ENCODE peak calls at places on chromosomes 6 and 20, in six cellular contexts. Z is cardiac muscle cell, B is heart left ventricle, X is foreskin keratinocyte, N is stomach, I is body of pancreas. L is an unnamed sample.

GRCh38 chr6:72552938-72553337 is 68.9 kb upstream of the KCNQ5 start:
- DNase-seq in Z (peak), B (no peak), X (peak), N (no peak), I (peak), L (peak)

GRCh38 chr20:22691369-22692118 is 107.2 kb upstream of the FOXA2 start:
- DNase-seq in Z (peak), B (peak), X (no peak), N (peak), I (peak), L (peak)

GRCh38 chr6:53263915-53264314 is 84.8 kb downstream of the ELOVL5 start:
- DNase-seq in Z (peak), B (no peak), X (no peak), N (no peak), I (no peak), L (no peak)

GRCh38 chr20:13336308-13337089 is 115.4 kb downstream of the ISM1 start:
- DNase-seq in Z (no peak), B (no peak), X (peak), N (no peak), I (no peak), L (peak)

GRCh38 chr6:136309729-136310311 is 20.2 kb upstream of the BCLAF1 start:
- DNase-seq in Z (no peak), B (no peak), X (no peak), N (no peak), I (no peak), L (no peak)

GRCh38 chr6:18513253-18513798 is 126.2 kb downstream of the RNF144B start:
- DNase-seq in Z (no peak), B (no peak), X (no peak), N (no peak), I (no peak), L (no peak)

GRCh38 chr6:169828176-169828575 is 76.8 kb downstream of the ERMARD start:
- DNase-seq in Z (no peak), B (no peak), X (no peak), N (no peak), I (no peak), L (no peak)

GRCh38 chr6:68689910-68690309 is 54.8 kb downstream of the ADGRB3 start:
- DNase-seq in Z (no peak), B (no peak), X (no peak), N (no peak), I (no peak), L (no peak)

GRCh38 chr6:43774776-43775583 is 5.0 kb downstream of the VEGFA start:
- DNase-seq in Z (peak), B (peak), X (no peak), N (peak), I (peak), L (peak)

GRCh38 chr6:80607814-80608391 is 501.4 kb downstream of the BCKDHB start:
- DNase-seq in Z (peak), B (no peak), X (peak), N (no peak), I (no peak), L (peak)

GRCh38 chr6:35824552-35825192 is 19.5 kb downstream of the LHFPL5 start:
- DNase-seq in Z (no peak), B (no peak), X (no peak), N (no peak), I (no peak), L (no peak)

GRCh38 chr6:53112871-53113270 is 35.8 kb downstream of the GCM1 start:
- DNase-seq in Z (no peak), B (no peak), X (peak), N (peak), I (no peak), L (peak)

GRCh38 chr20:63775096-63775978 is 35.8 kb downstream of the SLC2A4RG start:
- DNase-seq in Z (peak), B (no peak), X (no peak), N (no peak), I (peak), L (no peak)

GRCh38 chr6:3566812-3567211 is 110.0 kb upstream of the SLC22A23 start:
- DNase-seq in Z (peak), B (no peak), X (no peak), N (no peak), I (no peak), L (no peak)

GRCh38 chr6:127494240-127494767 is 24.8 kb downstream of the MTCL3 start:
- DNase-seq in Z (no peak), B (no peak), X (no peak), N (no peak), I (no peak), L (no peak)

GRCh38 chr6:9292975-9293374 is 857.6 kb upstream of the SLC35B3 start:
- DNase-seq in Z (no peak), B (no peak), X (no peak), N (no peak), I (no peak), L (no peak)

GRCh38 chr6:136031982-136032381 is 180.5 kb downstream of the PDE7B start:
- DNase-seq in Z (peak), B (no peak), X (no peak), N (no peak), I (no peak), L (peak)

GRCh38 chr20:621115-621756 is 11.1 kb upstream of the TCF15 start:
- DNase-seq in Z (no peak), B (no peak), X (no peak), N (no peak), I (no peak), L (peak)

GRCh38 chr6:33692760-33693158 is 18.7 kb downstream of the UQCC2 start:
- DNase-seq in Z (peak), B (no peak), X (no peak), N (peak), I (no peak), L (no peak)

GRCh38 chr6:135438907-135439535 is 58.5 kb downstream of the AHI1 start:
- DNase-seq in Z (peak), B (no peak), X (peak), N (no peak), I (no peak), L (peak)

GRCh38 chr20:13008761-13009681 is at the start of gene SPTLC3:
- DNase-seq in Z (peak), B (peak), X (peak), N (peak), I (peak), L (peak)

GRCh38 chr6:131924881-131925474 is 26.2 kb downstream of the CCN2 start:
- DNase-seq in Z (peak), B (no peak), X (no peak), N (no peak), I (no peak), L (peak)

GRCh38 chr6:158283304-158284005 is 28.8 kb upstream of the TULP4 start:
- DNase-seq in Z (peak), B (no peak), X (no peak), N (no peak), I (no peak), L (no peak)

GRCh38 chr6:71206086-71206485 is 82.5 kb upstream of the OGFRL1 start:
- DNase-seq in Z (no peak), B (no peak), X (no peak), N (no peak), I (no peak), L (no peak)

GRCh38 chr20:48319943-48320584 is 507.7 kb downstream of the PREX1 start:
- DNase-seq in Z (no peak), B (no peak), X (no peak), N (no peak), I (no peak), L (no peak)

GRCh38 chr6:143331362-143331761 is 119.1 kb downstream of the ADAT2 start:
- DNase-seq in Z (no peak), B (no peak), X (no peak), N (no peak), I (no peak), L (no peak)

GRCh38 chr6:29853245-29853644 is 25.6 kb downstream of the HLA-G start:
- DNase-seq in Z (no peak), B (no peak), X (no peak), N (no peak), I (no peak), L (no peak)

DNA sequence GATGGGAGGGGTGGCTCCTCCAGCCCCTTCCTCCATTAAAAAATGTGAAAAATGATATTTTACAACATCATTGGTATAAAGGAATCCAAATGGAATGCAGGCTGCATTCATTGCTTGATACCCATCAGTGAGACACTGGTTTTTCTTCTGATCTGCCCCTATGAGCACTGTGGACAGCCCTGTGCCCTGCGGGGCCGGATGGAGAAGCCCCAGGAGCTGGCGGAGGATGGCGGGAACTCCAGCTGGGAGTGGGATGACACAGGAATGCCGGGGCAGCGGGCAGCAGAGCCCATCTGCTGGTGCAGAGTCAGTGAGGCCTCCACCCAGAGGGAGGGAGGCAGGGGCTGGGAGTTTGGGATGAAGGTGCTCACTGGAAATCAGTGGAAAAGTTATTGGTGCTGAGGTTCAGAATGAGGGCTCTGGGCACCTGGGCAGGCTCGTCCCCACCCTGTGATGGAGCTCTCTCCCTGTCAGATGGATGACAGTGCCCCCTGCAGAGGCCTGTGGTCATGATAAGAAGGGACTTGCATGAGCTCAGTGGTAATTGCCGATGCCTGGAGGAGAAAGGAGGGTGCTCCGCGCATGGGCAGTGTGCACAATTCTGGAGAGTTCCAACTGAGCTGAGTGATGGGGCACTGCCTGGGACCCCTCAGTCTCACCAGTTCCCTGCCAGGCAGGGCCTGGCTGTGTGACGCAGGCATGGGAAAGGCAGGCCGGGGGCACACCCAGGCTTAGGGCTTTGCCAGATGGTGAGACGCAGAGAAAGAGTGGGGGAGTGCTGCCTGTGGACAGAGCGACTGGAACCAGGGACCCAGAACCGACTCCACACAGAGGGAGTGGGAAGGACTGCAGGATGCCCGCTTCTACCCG is 23.2 kb downstream of the CTCFL start:
- DNase-seq in Z (peak), B (no peak), X (no peak), N (no peak), I (no peak), L (no peak)
- TF ChIP-seq CTCF in Z (no peak), B (no peak), X (no peak), N (no peak), I (no peak), L (no peak)

DNA sequence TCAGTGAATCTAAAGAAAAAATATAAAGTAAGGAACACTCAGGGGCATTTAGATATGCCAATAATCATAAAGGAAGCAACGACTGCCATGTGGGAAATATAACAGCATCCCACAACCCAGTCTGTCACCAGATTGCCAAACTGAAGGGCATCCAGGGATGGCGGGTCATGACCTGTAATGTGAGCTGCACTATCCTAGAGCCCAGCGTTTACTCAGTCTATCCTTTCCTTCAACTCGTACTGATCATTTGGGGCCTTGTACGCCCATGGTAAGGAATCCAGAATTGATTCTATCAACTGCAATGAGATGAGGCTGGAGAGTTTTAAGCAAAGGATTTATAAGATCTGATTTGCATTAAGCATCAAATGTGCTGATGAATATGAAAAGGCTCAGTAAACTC is 5.3 kb downstream of the TRPC4AP start:
- DNase-seq in Z (no peak), B (no peak), X (no peak), N (no peak), I (no peak), L (no peak)
- H3K27ac ChIP-seq in Z (peak), B (no peak), X (no peak), N (no peak), I (no peak), L (no peak)

GRCh38 chr6:145271601-145272000 is 463.7 kb downstream of the EPM2A start:
- DNase-seq in Z (no peak), B (no peak), X (no peak), N (no peak), I (no peak), L (no peak)

GRCh38 chr6:145271086-145271485 is 464.2 kb downstream of the EPM2A start:
- DNase-seq in Z (no peak), B (no peak), X (no peak), N (no peak), I (no peak), L (no peak)

GRCh38 chr6:145263807-145264206 is 471.5 kb downstream of the EPM2A start:
- DNase-seq in Z (no peak), B (no peak), X (no peak), N (no peak), I (no peak), L (no peak)

GRCh38 chr6:145266432-145267075 is 468.8 kb downstream of the EPM2A start:
- DNase-seq in Z (no peak), B (no peak), X (no peak), N (no peak), I (no peak), L (no peak)

DNA sequence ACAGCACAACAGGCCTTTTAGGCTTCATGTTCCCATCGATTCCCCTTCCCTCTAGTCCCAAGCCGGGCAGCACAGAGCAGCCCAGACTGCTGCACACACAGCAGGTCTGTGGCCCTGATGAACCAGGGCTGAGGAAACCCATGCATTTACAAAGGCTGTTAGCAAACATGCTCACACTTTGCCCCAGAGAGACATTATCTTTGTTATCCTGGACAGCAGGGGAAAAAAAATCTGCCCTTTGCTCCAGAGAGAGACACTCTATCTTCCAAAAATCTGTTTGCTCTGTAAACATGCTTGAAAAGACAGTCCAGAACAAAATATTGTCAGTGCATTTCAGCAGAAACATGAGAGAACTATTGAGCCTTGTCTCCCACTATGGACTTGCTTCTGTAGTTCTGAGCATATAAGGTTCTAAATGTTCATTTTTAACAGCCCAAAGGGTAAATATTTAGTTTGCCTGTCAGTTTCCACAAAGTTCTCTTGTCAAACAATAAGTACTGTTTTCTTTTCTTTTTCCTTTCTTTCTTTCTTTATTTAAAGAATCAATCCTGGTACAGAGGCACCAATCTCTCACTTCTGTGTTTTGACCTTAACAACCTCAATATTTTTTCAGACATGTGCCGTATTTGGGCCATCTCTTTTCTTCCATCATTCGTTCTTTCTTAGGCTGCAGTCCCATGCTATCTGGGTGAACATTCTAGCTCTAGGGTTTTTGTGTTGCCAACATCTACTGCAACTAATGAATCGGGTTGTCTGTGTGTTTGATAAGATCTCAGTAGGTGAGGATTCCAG is 468.0 kb downstream of the EPM2A start:
- DNase-seq in Z (no peak), B (no peak), X (no peak), N (no peak), I (no peak), L (no peak)
- TF ChIP-seq CTCF in Z (no peak), B (no peak), X (no peak), N (no peak), I (no peak), L (no peak)

DNA sequence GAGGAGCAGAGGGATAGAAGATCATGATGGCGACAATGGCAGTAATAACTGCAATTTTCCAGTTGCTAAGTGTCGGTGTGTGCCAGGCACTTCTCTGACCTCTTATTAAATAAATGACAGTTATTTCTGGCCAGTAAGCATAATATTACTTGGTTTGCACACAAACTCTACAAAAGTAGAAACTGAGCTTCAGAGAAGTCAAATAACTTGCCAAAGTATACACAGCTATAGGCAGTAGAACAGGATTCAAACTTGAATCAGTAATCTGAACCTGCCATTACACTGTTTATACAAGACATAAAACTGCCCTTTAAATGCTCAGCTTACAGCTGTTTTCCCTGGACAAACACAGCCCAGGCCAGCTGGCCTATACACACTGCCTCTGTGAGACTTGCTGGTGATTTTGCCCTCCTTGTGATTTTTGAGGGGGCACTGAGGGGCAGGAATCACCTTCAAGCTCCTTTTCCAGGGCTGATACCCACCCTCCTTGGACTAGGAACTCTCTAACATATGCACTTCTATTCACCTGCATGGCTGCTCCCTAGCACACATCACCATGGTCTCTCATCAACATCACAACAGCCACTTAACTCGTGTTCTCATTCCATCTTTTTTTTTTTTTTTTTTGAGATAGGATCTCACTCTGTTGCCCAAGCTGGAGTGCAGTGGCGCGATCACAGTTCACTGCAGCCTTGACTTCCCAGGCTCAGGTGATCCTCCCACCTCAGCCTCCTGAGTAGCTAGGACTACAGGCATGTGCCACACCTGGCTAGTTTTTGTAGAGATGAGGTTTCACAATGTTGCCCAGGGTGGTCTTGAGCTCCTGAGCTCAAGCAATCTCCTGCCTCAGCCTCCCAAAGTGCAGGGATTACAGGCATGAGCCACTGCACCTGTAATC is 63.6 kb downstream of the SLC23A2 start:
- DNase-seq in Z (no peak), B (no peak), X (no peak), N (peak), I (peak), L (no peak)
- H3K27ac ChIP-seq in Z (no peak), B (no peak), X (no peak), N (no peak), I (no peak), L (no peak)

DNA sequence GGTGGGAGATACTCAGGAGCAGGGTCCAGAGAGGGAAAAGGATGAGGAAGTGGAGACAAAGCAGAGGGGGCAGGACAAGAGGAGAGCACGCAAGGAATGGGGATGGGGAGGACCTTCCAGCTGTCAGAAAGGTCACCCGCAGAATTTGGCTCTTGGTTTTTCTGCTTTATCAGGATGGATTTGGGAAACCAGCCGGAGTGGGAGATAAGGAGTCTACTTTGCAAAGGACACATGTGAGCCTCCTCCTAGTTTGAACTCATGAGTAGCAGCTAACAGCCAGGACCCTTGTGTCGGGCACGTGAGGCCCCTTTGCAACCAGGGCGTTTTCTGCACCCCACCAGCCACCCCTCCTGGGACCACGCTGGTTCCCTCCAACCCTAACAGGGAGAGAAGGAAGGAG is 7.6 kb upstream of the MICA start:
- DNase-seq in Z (peak), B (no peak), X (no peak), N (no peak), I (no peak), L (no peak)
- TF ChIP-seq CTCF in Z (no peak), B (no peak), X (no peak), N (no peak), I (no peak), L (no peak)

GRCh38 chr20:17803765-17804164 is 104.0 kb downstream of the BANF2 start:
- DNase-seq in Z (no peak), B (no peak), X (no peak), N (no peak), I (no peak), L (no peak)

GRCh38 chr20:17807670-17808069 is 107.9 kb downstream of the BANF2 start:
- DNase-seq in Z (peak), B (no peak), X (no peak), N (no peak), I (peak), L (no peak)

GRCh38 chr20:17808357-17808756 is 108.6 kb downstream of the BANF2 start:
- DNase-seq in Z (peak), B (peak), X (no peak), N (no peak), I (peak), L (no peak)

GRCh38 chr20:17806739-17807441 is 107.1 kb downstream of the BANF2 start:
- DNase-seq in Z (peak), B (peak), X (no peak), N (peak), I (peak), L (no peak)

GRCh38 chr20:17806107-17806506 is 106.3 kb downstream of the BANF2 start:
- DNase-seq in Z (no peak), B (no peak), X (no peak), N (no peak), I (no peak), L (no peak)
- H3K27ac ChIP-seq in Z (no peak), B (peak), X (no peak), N (peak), I (peak), L (no peak)